ENCODE peak calls at places on chromosomes 5 and 9, in six cellular contexts. O, Z, Y, X, F and V are unnamed samples.

GRCh38 chr9:75186767-75187380 is 98.6 kb downstream of the OSTF1 start:
- DNase-seq in F (no peak), O (no peak), X (no peak), Y (no peak), Z (no peak), V (peak)

GRCh38 chr5:61289241-61289640 is 42.8 kb upstream of the ZSWIM6 start:
- DNase-seq in X (no peak), O (no peak), Y (no peak), F (peak), Z (no peak), V (no peak)

GRCh38 chr5:121962943-121963342 is 1.2 kb downstream of the SRFBP1 start:
- DNase-seq in Z (no peak), F (peak), X (no peak), O (no peak), Y (no peak), V (peak)

GRCh38 chr5:96885518-96886338 is 9.4 kb downstream of the ERAP2 start:
- DNase-seq in Z (no peak), O (no peak), X (no peak), Y (no peak), F (peak), V (peak)

GRCh38 chr5:157648275-157648990 is 3.8 kb downstream of the SOX30 start:
- DNase-seq in Z (no peak), Y (no peak), F (peak), X (no peak), O (no peak), V (peak)

GRCh38 chr5:17896605-17897004 is 262.3 kb downstream of the TAF11L14 start:
- DNase-seq in Z (no peak), Y (no peak), O (no peak), X (no peak), F (no peak), V (peak)

GRCh38 chr9:101246691-101247090 is 138.1 kb downstream of the BAAT start:
- DNase-seq in Y (no peak), F (no peak), O (no peak), Z (no peak), X (no peak), V (no peak)

GRCh38 chr5:18281947-18282557 is 647.8 kb downstream of the TAF11L14 start:
- DNase-seq in X (no peak), Y (no peak), O (peak), F (peak), Z (no peak), V (peak)

GRCh38 chr5:129631946-129632345 is 115.9 kb upstream of the MINAR2 start:
- DNase-seq in Y (no peak), Z (no peak), F (peak), X (no peak), O (no peak), V (peak)

GRCh38 chr5:146461319-146461718 is 14.2 kb downstream of the TCERG1 start:
- DNase-seq in F (peak), X (no peak), Y (no peak), O (no peak), Z (no peak), V (peak)

GRCh38 chr5:53211799-53212198 is 102.2 kb upstream of the MOCS2 start:
- DNase-seq in O (no peak), Y (no peak), F (peak), Z (no peak), X (no peak), V (peak)

GRCh38 chr5:6322163-6322713 is 56.1 kb downstream of the MED10 start:
- DNase-seq in O (no peak), X (no peak), Y (no peak), Z (no peak), F (no peak), V (no peak)

GRCh38 chr5:171676286-171676944 is 109.2 kb upstream of the SMIM23 start:
- DNase-seq in O (no peak), F (no peak), Z (no peak), X (no peak), Y (no peak), V (no peak)

GRCh38 chr5:56640763-56641406 is 174.5 kb upstream of the MAP3K1 start:
- DNase-seq in F (peak), O (no peak), Y (no peak), Z (peak), X (peak), V (no peak)

GRCh38 chr9:92385001-92385400 is 19.4 kb downstream of the OGN start:
- DNase-seq in O (no peak), X (no peak), Y (no peak), Z (no peak), F (no peak), V (peak)